ENCODE peak calls at places on chromosomes 12 and 14, in four cellular contexts. T is heart left ventricle, K is GM12865, D is neural crest cell. N is an unnamed sample.

GRCh38 chr12:101995684-101996083 is 66.1 kb downstream of the WASHC3 start:
- DNase-seq in T (no peak), K (no peak), D (no peak), N (no peak)

GRCh38 chr14:94075008-94075407 is 6.0 kb downstream of the DDX24 start:
- DNase-seq in T (no peak), K (no peak), D (no peak), N (no peak)

GRCh38 chr12:68557011-68557715 is 53.5 kb upstream of the RAP1B start:
- DNase-seq in T (no peak), K (no peak), D (no peak), N (no peak)

GRCh38 chr14:95527392-95528002 is 7.4 kb upstream of the GLRX5 start:
- DNase-seq in T (peak), K (peak), D (no peak), N (no peak)

GRCh38 chr12:106195638-106196037 is 52.2 kb downstream of the CKAP4 start:
- DNase-seq in T (peak), K (no peak), D (no peak), N (no peak)

GRCh38 chr12:124993568-124994434 is at the start of gene BRI3BP:
- DNase-seq in T (peak), K (peak), D (peak), N (no peak)

GRCh38 chr14:52313903-52314481 is at the start of gene PTGER2:
- DNase-seq in T (peak), K (peak), D (peak), N (no peak)

GRCh38 chr12:50690923-50691322 is 73.0 kb upstream of the ATF1 start:
- DNase-seq in T (peak), K (no peak), D (no peak), N (no peak)

GRCh38 chr14:22871962-22872832 is 657 bp downstream of the LRP10 start:
- DNase-seq in T (peak), K (peak), D (peak), N (no peak)

GRCh38 chr14:37443461-37443860 is 151.6 kb downstream of the FOXA1 start:
- DNase-seq in T (no peak), K (no peak), D (no peak), N (no peak)

GRCh38 chr14:57189070-57189469 is 79.6 kb downstream of the EXOC5 start:
- DNase-seq in T (no peak), K (no peak), D (no peak), N (no peak)

GRCh38 chr14:21104448-21105060 is 3.7 kb downstream of the TMEM253 start:
- DNase-seq in T (peak), K (peak), D (peak), N (no peak)

GRCh38 chr14:68790656-68791077 is 2.2 kb downstream of the ZFP36L1 start:
- DNase-seq in T (peak), K (no peak), D (no peak), N (no peak)

GRCh38 chr12:24996102-24996797 is 47.3 kb upstream of the BCAT1 start:
- DNase-seq in T (no peak), K (peak), D (no peak), N (no peak)

GRCh38 chr14:65000868-65001600 is 14.3 kb downstream of the FNTB start:
- DNase-seq in T (no peak), K (no peak), D (no peak), N (no peak)

GRCh38 chr12:47216150-47216677 is 136.5 kb upstream of the AMIGO2 start:
- DNase-seq in T (peak), K (peak), D (no peak), N (no peak)

GRCh38 chr14:24259282-24260025 is 3.5 kb downstream of the TGM1 start:
- DNase-seq in T (peak), K (no peak), D (no peak), N (peak)

GRCh38 chr12:75704208-75704607 is 192.8 kb upstream of the KRR1 start:
- DNase-seq in T (no peak), K (no peak), D (no peak), N (no peak)

GRCh38 chr14:103898204-103898603 is 30.1 kb upstream of the TDRD9 start:
- DNase-seq in T (no peak), K (no peak), D (no peak), N (no peak)

GRCh38 chr14:73248294-73248868 is 11.1 kb downstream of the PAPLN start:
- DNase-seq in T (no peak), K (peak), D (no peak), N (no peak)

GRCh38 chr12:1593232-1594044 is 943 bp downstream of the FBXL14 start:
- DNase-seq in T (peak), K (peak), D (no peak), N (no peak)

GRCh38 chr12:15988983-15989382 is 77.9 kb downstream of the DERA start:
- DNase-seq in T (no peak), K (no peak), D (no peak), N (no peak)

GRCh38 chr14:100541621-100542560 is 45.3 kb downstream of the BEGAIN start:
- DNase-seq in T (peak), K (no peak), D (no peak), N (no peak)

GRCh38 chr12:109655578-109655977 is 58.0 kb upstream of the FAM222A start:
- DNase-seq in T (no peak), K (no peak), D (no peak), N (no peak)

GRCh38 chr12:53324113-53324778 is 2.8 kb upstream of the AAAS start:
- DNase-seq in T (no peak), K (peak), D (no peak), N (no peak)

GRCh38 chr12:127300753-127301152 is 966.2 kb upstream of the TMEM132C start:
- DNase-seq in T (no peak), K (no peak), D (no peak), N (no peak)

GRCh38 chr14:58701156-58701555 is 63.4 kb downstream of the DACT1 start:
- DNase-seq in T (no peak), K (no peak), D (no peak), N (no peak)

GRCh38 chr12:80698847-80699542 is 8.4 kb upstream of the MYF6 start:
- DNase-seq in T (no peak), K (no peak), D (no peak), N (no peak)

GRCh38 chr12:69527506-69528272 is 57.5 kb downstream of the FRS2 start:
- DNase-seq in T (no peak), K (no peak), D (no peak), N (no peak)

GRCh38 chr12:117501470-117501869 is 140.0 kb upstream of the NOS1 start:
- DNase-seq in T (peak), K (no peak), D (no peak), N (no peak)

DNA sequence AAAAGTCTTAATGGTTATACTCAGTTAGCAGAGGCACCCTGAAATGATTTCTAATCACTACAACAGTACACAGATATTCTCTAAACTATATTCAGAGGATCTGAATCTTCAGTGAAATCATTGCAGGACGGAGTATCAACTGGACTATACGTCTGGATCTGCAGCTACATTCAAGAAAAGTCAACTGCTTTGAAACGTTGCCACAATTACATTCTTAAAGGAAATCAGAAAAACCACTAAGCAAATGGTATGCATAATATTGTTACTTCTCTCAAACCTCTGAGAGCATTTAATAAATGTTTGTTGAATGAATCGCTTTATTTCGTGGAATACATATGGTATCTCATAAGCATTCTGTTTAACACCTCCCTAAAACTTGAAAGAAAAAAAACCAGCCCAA is 67.4 kb downstream of the MED13L start:
- DNase-seq in T (no peak), K (no peak), D (no peak), N (no peak)
- TF ChIP-seq CTCF in T (no peak), K (no peak), D (no peak), N (no peak)

GRCh38 chr12:6376965-6377666 is 1.8 kb upstream of the SCNN1A start:
- DNase-seq in T (no peak), K (no peak), D (no peak), N (no peak)
- TF ChIP-seq CTCF in T (no peak), K (no peak), D (no peak), N (peak)

DNA sequence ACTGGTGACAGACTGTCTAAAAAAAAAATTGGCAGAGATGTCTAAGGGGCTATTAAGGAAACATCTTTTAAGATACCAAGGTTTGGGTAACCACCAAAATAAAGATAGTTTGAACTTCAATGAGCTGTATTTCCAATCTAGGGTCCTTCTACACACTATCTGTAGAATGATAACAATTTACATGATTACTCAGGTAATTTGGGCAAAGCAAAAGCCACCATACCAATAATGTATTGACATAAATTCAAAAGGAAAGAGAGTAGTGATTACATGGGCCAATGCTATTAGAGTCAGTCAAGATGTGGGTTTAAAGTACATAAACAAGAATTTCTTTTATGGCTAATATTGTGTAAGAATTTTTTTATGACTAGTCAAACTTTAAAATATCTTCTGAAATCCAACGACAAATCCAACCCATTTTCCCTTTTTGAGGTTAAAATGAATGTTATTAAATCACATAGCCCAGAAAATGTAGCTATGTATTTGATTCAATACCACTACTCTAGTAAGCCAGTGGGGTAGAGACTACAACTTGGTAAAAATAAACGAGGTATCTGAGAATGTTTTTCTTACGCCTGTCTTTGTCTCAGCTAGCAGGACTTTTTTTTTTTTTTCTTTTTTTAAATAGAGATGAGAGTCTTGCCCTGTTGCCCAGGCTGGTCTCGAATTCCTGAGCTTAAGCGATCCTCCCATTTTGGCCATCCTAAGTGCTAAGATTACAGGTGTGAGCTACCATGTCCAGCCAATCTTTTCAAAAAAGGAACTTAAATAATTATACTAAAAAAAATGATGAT is 10.4 kb downstream of the PNN start:
- DNase-seq in T (no peak), K (no peak), D (no peak), N (no peak)
- TF ChIP-seq CTCF in T (no peak), K (no peak), D (no peak), N (no peak)

GRCh38 chr12:122227341-122227740 is 1.5 kb upstream of the DIABLO start:
- DNase-seq in T (no peak), K (no peak), D (no peak), N (no peak)
- TF ChIP-seq CTCF in T (no peak), K (no peak), D (no peak), N (no peak)

GRCh38 chr14:87934185-87934584 is 58.8 kb downstream of the GALC start:
- DNase-seq in T (no peak), K (peak), D (no peak), N (no peak)
- TF ChIP-seq CTCF in T (no peak), K (no peak), D (no peak), N (peak)

GRCh38 chr12:30201301-30202160 is 417.8 kb upstream of the TMTC1 start:
- DNase-seq in T (peak), K (no peak), D (no peak), N (peak)
- TF ChIP-seq CTCF in T (no peak), K (no peak), D (no peak), N (peak)

GRCh38 chr12:3681595-3681921 is 71.4 kb downstream of the CRACR2A start:
- DNase-seq in T (no peak), K (no peak), D (no peak), N (no peak)
- TF ChIP-seq CTCF in T (no peak), K (no peak), D (no peak), N (no peak)